ENCODE peak calls at places on chromosomes 11 and 22, in eight cellular contexts. W, P, X, F, Y, G, B and N are unnamed samples.

GRCh38 chr11:112831969-112832368 is 129.3 kb upstream of the NCAM1 start:
- DNase-seq in G (no peak), Y (no peak), X (no peak), B (no peak), W (no peak), P (no peak), F (no peak), N (no peak)

GRCh38 chr22:19877626-19878339 is 23.1 kb upstream of the GNB1L start:
- DNase-seq in G (no peak), X (no peak), Y (no peak), B (no peak), F (no peak), W (no peak), P (peak), N (no peak)

GRCh38 chr11:132032555-132032954 is 662.1 kb downstream of the NTM start:
- DNase-seq in P (no peak), W (no peak), B (no peak), X (no peak), Y (peak), G (no peak), F (no peak), N (no peak)

GRCh38 chr11:35275808-35276170 is 136.8 kb downstream of the CD44 start:
- DNase-seq in Y (no peak), B (no peak), F (no peak), G (no peak), W (no peak), X (no peak), P (no peak), N (no peak)

GRCh38 chr22:30309981-30310672 is 16.6 kb downstream of the TBC1D10A start:
- DNase-seq in F (no peak), Y (no peak), P (no peak), B (no peak), X (peak), G (no peak), W (no peak), N (no peak)

GRCh38 chr22:30574095-30574981 is at the start of gene GAL3ST1:
- DNase-seq in F (peak), Y (no peak), B (no peak), X (no peak), W (peak), G (no peak), P (no peak), N (peak)

GRCh38 chr11:120564573-120565301 is 53.2 kb downstream of the GRIK4 start:
- DNase-seq in W (peak), X (no peak), F (peak), B (peak), Y (no peak), G (no peak), P (peak), N (no peak)

GRCh38 chr11:126992065-126992803 is 8.3 kb downstream of the KIRREL3 start:
- DNase-seq in P (no peak), X (peak), W (no peak), Y (peak), B (no peak), G (no peak), F (no peak), N (peak)

GRCh38 chr22:30490399-30490798 is 15.1 kb downstream of the SEC14L4 start:
- DNase-seq in P (no peak), G (no peak), B (no peak), X (no peak), F (no peak), Y (peak), W (no peak), N (no peak)

GRCh38 chr11:85787809-85788805 is 22.8 kb downstream of the SYTL2 start:
- DNase-seq in P (no peak), B (no peak), G (no peak), Y (peak), F (no peak), W (no peak), X (peak), N (peak)

GRCh38 chr11:110434952-110435779 is 5.4 kb downstream of the FDX1 start:
- DNase-seq in G (peak), P (no peak), F (no peak), B (no peak), Y (no peak), X (no peak), W (no peak), N (no peak)

GRCh38 chr11:115911656-115912055 is 407.4 kb upstream of the CADM1 start:
- DNase-seq in G (peak), W (no peak), F (no peak), X (no peak), P (no peak), B (no peak), Y (no peak), N (no peak)

GRCh38 chr11:116946414-116946813 is 109.0 kb upstream of the APOA1 start:
- DNase-seq in G (no peak), P (no peak), B (no peak), W (no peak), Y (peak), F (no peak), X (no peak), N (no peak)

GRCh38 chr11:77289737-77290136 is 11.7 kb downstream of the GDPD4 start:
- DNase-seq in X (no peak), W (no peak), F (no peak), Y (no peak), G (no peak), B (no peak), P (no peak), N (no peak)

GRCh38 chr22:22755778-22756100 is 111.3 kb downstream of the GGTLC2 start:
- DNase-seq in W (no peak), F (no peak), B (no peak), X (no peak), Y (no peak), P (no peak), G (no peak), N (no peak)

GRCh38 chr11:45807792-45808238 is 2.9 kb downstream of the SLC35C1 start:
- DNase-seq in Y (no peak), G (no peak), P (no peak), W (no peak), B (no peak), X (no peak), F (no peak), N (no peak)

GRCh38 chr11:73384871-73385692 is 8.9 kb downstream of the RELT start:
- DNase-seq in X (no peak), G (no peak), W (peak), P (no peak), B (peak), Y (no peak), F (no peak), N (no peak)